ENCODE peak calls at places on chromosomes 16 and 17, in six cellular contexts. J is mesendoderm, C is H9, G is H1, N is neuronal stem cell, Q is mesenchymal stem cell. R is an unnamed sample.

GRCh38 chr16:27238591-27238990 is 30.0 kb downstream of the NSMCE1 start:
- DNase-seq in C (no peak), G (no peak), N (no peak), Q (no peak), J (no peak), R (no peak)

GRCh38 chr17:41937970-41938851 is 7.8 kb downstream of the ODAD4 start:
- DNase-seq in G (no peak), J (no peak), Q (no peak), C (no peak), N (no peak), R (no peak)

GRCh38 chr17:51630101-51630671 is 369.8 kb downstream of the UTP18 start:
- DNase-seq in Q (no peak), N (no peak), G (no peak), C (no peak), J (peak), R (no peak)

GRCh38 chr17:80105762-80106161 is 4.4 kb downstream of the GAA start:
- DNase-seq in J (no peak), Q (no peak), G (no peak), N (no peak), C (no peak), R (peak)

GRCh38 chr17:62882284-62882683 is 74.2 kb upstream of the MARCHF10 start:
- DNase-seq in G (no peak), C (no peak), J (no peak), N (no peak), Q (no peak), R (no peak)

GRCh38 chr16:86768999-86769398 is 190.7 kb downstream of the FOXL1 start:
- DNase-seq in G (no peak), Q (no peak), C (no peak), N (no peak), J (no peak), R (peak)

GRCh38 chr17:53949473-53950090 is 126.9 kb downstream of the KIF2B start:
- DNase-seq in N (no peak), Q (no peak), C (no peak), J (peak), G (no peak), R (no peak)

GRCh38 chr17:80789356-80789902 is 202.2 kb upstream of the CHMP6 start:
- DNase-seq in J (no peak), Q (peak), N (no peak), G (no peak), C (peak), R (peak)

GRCh38 chr17:45294506-45294905 is 22.3 kb downstream of the MAP3K14 start:
- DNase-seq in Q (peak), G (no peak), C (no peak), J (no peak), N (no peak), R (peak)

GRCh38 chr16:704552-705380 is 835 bp downstream of the FBXL16 start:
- DNase-seq in C (no peak), J (no peak), N (no peak), Q (no peak), G (peak), R (no peak)

GRCh38 chr16:73885319-73885718 is 411.3 kb upstream of the PSMD7 start:
- DNase-seq in J (no peak), C (no peak), G (no peak), N (no peak), Q (no peak), R (no peak)
- H2BK15ac ChIP-seq in J (no peak), C (no peak), G (no peak), N (no peak), Q (no peak), R (no peak)

GRCh38 chr17:78679495-78680395 is 102.3 kb downstream of the CYTH1 start:
- DNase-seq in C (no peak), J (no peak), Q (peak), G (no peak), N (no peak), R (no peak)
- H2BK15ac ChIP-seq in C (no peak), J (no peak), Q (peak), G (no peak), N (no peak), R (no peak)

GRCh38 chr16:4433914-4434787 is 8.5 kb downstream of the DNAJA3 start:
- DNase-seq in J (no peak), Q (no peak), N (no peak), G (no peak), C (no peak), R (no peak)

GRCh38 chr16:4435668-4436067 is 10.0 kb downstream of the DNAJA3 start:
- DNase-seq in C (no peak), J (no peak), N (no peak), G (no peak), Q (no peak), R (peak)

GRCh38 chr16:4431023-4431422 is 5.4 kb downstream of the DNAJA3 start:
- DNase-seq in J (no peak), G (no peak), Q (no peak), N (no peak), C (no peak), R (no peak)

GRCh38 chr16:4437366-4437765 is 11.7 kb downstream of the DNAJA3 start:
- DNase-seq in N (no peak), J (no peak), Q (no peak), C (no peak), G (no peak), R (no peak)

GRCh38 chr16:4433228-4433627 is 7.6 kb downstream of the DNAJA3 start:
- DNase-seq in G (no peak), J (peak), Q (no peak), C (no peak), N (no peak), R (no peak)
- H2BK15ac ChIP-seq in G (no peak), J (no peak), Q (no peak), C (no peak), N (no peak), R (no peak)

DNA sequence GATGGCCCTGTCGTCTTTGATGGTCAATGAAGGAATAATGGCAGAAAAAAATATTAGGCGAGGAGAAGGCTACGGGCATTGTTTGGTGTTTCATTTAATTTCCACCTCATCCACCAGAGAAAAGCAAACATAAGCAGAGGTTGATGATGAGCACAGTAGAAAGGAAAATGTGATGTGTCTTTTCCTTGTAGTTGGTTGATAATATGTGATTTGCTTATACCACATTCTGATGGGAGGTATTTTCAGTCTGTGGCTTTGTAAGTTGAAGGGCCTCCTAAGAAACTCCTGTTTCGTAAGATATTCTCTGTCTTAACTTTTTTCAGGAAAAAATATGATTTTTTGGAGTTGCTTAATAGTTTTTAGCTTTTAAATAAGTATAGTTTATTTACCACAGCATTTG is 215.7 kb downstream of the PRKCA start:
- DNase-seq in J (no peak), N (no peak), G (no peak), Q (peak), C (no peak), R (no peak)
- H2BK15ac ChIP-seq in J (no peak), N (no peak), G (no peak), Q (no peak), C (no peak), R (no peak)

GRCh38 chr16:79592150-79592549 is 8.4 kb downstream of the MAF start:
- DNase-seq in G (no peak), J (no peak), C (no peak), Q (no peak), N (no peak), R (no peak)

GRCh38 chr16:79595261-79595660 is 5.3 kb downstream of the MAF start:
- DNase-seq in G (no peak), N (no peak), C (no peak), Q (no peak), J (no peak), R (no peak)

GRCh38 chr16:79595916-79596450 is 4.6 kb downstream of the MAF start:
- DNase-seq in N (no peak), J (no peak), G (peak), C (no peak), Q (no peak), R (no peak)

GRCh38 chr16:79593074-79593531 is 7.4 kb downstream of the MAF start:
- DNase-seq in C (no peak), J (no peak), Q (peak), G (no peak), N (no peak), R (no peak)

GRCh38 chr16:79593754-79594153 is 6.8 kb downstream of the MAF start:
- DNase-seq in Q (no peak), J (no peak), C (no peak), N (no peak), G (no peak), R (no peak)
- H2BK15ac ChIP-seq in Q (no peak), J (no peak), C (no peak), N (no peak), G (no peak), R (no peak)

GRCh38 chr17:58532555-58532951 is 18.1 kb upstream of the MTMR4 start:
- DNase-seq in C (no peak), Q (no peak), J (no peak), N (no peak), G (no peak), R (no peak)
- H2BK15ac ChIP-seq in C (no peak), Q (no peak), J (no peak), N (no peak), G (peak), R (no peak)

GRCh38 chr16:22073350-22073749 is 19.0 kb upstream of the VWA3A start:
- DNase-seq in Q (no peak), N (no peak), C (no peak), J (no peak), G (no peak), R (peak)

GRCh38 chr16:22075776-22076175 is 16.6 kb upstream of the VWA3A start:
- DNase-seq in N (no peak), C (no peak), J (no peak), G (no peak), Q (no peak), R (peak)

GRCh38 chr16:22075043-22075757 is 17.1 kb upstream of the VWA3A start:
- DNase-seq in J (no peak), G (no peak), N (no peak), C (no peak), Q (peak), R (peak)

GRCh38 chr16:22071352-22071923 is 20.9 kb upstream of the VWA3A start:
- DNase-seq in N (no peak), J (peak), C (no peak), Q (no peak), G (no peak), R (no peak)

DNA sequence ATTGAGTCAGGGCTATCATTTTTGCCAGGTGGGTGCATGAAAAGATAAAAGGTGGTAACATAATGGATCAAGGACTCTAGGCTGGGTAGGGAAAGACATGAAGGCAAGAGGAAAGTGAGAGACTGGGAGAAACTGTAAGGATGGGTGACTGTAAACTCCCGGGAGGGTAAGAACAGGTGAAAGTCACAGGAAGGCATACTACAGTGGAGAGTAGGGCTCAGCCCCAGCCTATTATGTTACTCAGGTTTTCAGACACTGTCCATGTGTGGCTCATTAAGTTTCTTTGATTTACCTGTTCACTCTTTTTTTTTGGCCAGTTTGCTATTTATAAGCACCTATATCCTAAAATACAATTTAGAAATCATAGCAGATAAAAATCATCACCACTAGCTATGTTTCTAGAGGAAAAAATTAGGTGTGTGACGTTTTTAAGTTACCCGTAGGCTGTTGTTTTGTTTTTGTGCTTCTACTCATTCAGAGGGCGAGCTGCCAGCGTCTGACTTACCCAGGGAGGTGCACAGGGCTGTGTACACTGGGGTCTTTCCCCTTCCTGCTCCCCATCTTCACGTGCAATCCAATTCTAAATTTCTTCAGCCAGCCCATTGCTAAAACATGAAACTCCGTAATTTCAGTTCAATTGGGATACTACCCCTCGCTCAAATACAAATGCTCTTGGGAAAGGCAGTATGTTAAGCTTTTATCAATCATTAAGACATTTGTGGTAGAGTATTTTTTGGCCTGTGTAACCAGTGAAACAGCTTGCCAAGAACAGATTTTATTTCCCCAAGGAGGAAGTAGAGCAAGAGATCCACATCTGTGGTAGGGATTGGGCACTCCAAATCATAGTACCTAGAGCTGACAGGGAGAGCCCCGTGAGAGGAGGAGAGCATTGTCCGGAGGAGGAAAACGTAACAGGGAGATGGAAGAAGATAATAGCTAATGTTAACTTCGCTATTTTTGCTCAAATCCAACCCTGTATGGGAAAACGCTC is 21.7 kb upstream of the VWA3A start:
- DNase-seq in C (no peak), Q (no peak), J (no peak), N (no peak), G (no peak), R (peak)
- H2BK15ac ChIP-seq in C (no peak), Q (no peak), J (no peak), N (no peak), G (no peak), R (peak)

DNA sequence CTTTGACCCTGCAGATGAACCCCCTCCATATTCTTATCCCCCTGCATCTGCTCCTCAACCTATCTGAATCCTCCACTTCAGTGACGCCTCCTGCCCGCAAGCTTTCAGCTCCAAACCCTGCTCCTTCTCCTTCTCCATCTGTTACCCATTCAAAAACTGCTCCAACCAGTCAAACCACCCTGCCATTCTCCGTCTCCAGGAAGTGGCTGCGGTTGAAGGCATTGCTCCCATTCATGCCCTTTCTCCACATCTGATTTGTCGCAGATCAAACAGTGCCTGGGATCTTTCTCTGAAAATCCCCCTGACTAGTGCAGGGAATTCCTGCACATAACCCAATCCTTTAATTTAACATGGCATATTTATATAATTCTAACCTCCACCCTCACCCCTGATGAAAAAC is 56.2 kb downstream of the SLFN5 start:
- DNase-seq in G (no peak), N (no peak), Q (no peak), C (no peak), J (no peak), R (no peak)
- H2BK15ac ChIP-seq in G (no peak), N (no peak), Q (no peak), C (no peak), J (no peak), R (no peak)

DNA sequence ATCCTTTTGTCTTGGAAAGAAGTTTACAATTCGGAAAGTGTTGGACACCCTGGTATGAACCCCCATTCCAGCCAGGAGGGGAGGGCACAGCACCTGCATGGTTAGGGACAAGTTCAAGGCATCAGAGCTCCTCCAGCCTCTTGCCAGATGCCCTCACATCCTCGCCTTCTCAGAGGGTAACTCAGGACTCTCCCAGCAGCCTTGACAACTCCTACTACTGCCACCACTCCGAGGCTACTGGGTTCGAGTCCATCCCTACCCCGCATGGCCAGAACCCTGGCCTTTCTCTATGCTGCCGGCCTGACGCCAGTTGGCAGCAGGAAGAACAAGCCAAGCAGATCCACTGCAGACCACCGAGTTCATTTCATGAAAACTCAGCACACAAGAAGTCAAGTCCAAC is 34.1 kb downstream of the AXIN2 start:
- DNase-seq in C (peak), N (no peak), J (no peak), Q (no peak), G (no peak), R (no peak)
- H2BK15ac ChIP-seq in C (no peak), N (no peak), J (no peak), Q (no peak), G (no peak), R (no peak)

R was measured in IMR-90.